ENCODE peak calls at places on chromosomes 5 and 9, in six cellular contexts. H, M, N, L, Z and Y are unnamed samples.

GRCh38 chr5:174187001-174187400 is 141.5 kb downstream of the NSG2 start:
- DNase-seq in M (no peak), N (no peak), L (no peak), Z (no peak), H (no peak), Y (no peak)

GRCh38 chr5:16757989-16758501 is 141.2 kb upstream of the RETREG1 start:
- DNase-seq in L (no peak), N (no peak), H (no peak), Z (no peak), M (no peak), Y (no peak)

GRCh38 chr9:105333076-105333475 is 88.6 kb downstream of the SLC44A1 start:
- DNase-seq in H (no peak), L (no peak), N (no peak), Z (no peak), M (peak; percentile 83), Y (no peak)

GRCh38 chr5:57231607-57232006 is 57.7 kb downstream of the GPBP1 start:
- DNase-seq in N (no peak), M (peak; percentile 60), Z (no peak), L (no peak), H (peak; percentile 37), Y (no peak)

GRCh38 chr5:33114361-33114760 is 326.4 kb upstream of the TARS1 start:
- DNase-seq in L (no peak), H (no peak), Z (no peak), N (no peak), M (peak; percentile 63), Y (no peak)

GRCh38 chr9:3868012-3868411 is 342.2 kb upstream of the RFX3 start:
- DNase-seq in M (no peak), N (no peak), Z (no peak), L (no peak), H (no peak), Y (no peak)

GRCh38 chr5:107400328-107400727 is 270.4 kb downstream of the EFNA5 start:
- DNase-seq in N (no peak), L (no peak), H (no peak), M (no peak), Z (no peak), Y (no peak)

GRCh38 chr9:34179528-34180138 is 790 bp downstream of the UBAP1 start:
- DNase-seq in M (peak; percentile 85), N (no peak), H (peak; percentile 24), L (no peak), Z (peak; percentile 8), Y (no peak)

GRCh38 chr5:135033026-135033861 is 784 bp downstream of the PITX1 start:
- DNase-seq in N (no peak), H (peak; percentile 30), Z (peak; percentile 24), L (peak; percentile 36), M (peak; percentile 30), Y (no peak)

GRCh38 chr9:89992326-89993208 is 387.8 kb downstream of the GADD45G start:
- DNase-seq in H (no peak), L (peak; percentile 44), N (no peak), M (no peak), Z (no peak), Y (no peak)

GRCh38 chr5:174082286-174082685 is 36.8 kb downstream of the NSG2 start:
- DNase-seq in M (no peak), N (no peak), H (no peak), Z (peak; percentile 49), L (no peak), Y (no peak)

GRCh38 chr5:337565-338130 is 16.1 kb downstream of the AHRR start:
- DNase-seq in H (peak; percentile 24), N (no peak), M (peak; percentile 46), L (no peak), Z (peak; percentile 50), Y (no peak)

GRCh38 chr5:113214026-113214425 is 220.8 kb downstream of the TSSK1B start:
- DNase-seq in M (no peak), L (no peak), N (no peak), Z (no peak), H (no peak), Y (peak; percentile 44)

GRCh38 chr5:107169871-107170270 is 500.9 kb downstream of the EFNA5 start:
- DNase-seq in Z (no peak), L (no peak), M (no peak), H (no peak), N (no peak), Y (no peak)

GRCh38 chr5:147558131-147558730 is 48.4 kb upstream of the DPYSL3 start:
- DNase-seq in M (no peak), Z (no peak), L (no peak), N (no peak), H (no peak), Y (no peak)

GRCh38 chr9:125986966-125987365 is 239.8 kb downstream of the PBX3 start:
- DNase-seq in N (no peak), L (no peak), H (no peak), M (no peak), Z (no peak), Y (no peak)

GRCh38 chr9:99819123-99819483 is 2.6 kb upstream of the NR4A3 start:
- DNase-seq in N (no peak), H (peak; percentile 78), L (no peak), Z (no peak), M (no peak), Y (no peak)

GRCh38 chr9:128419061-128419925 is 1.4 kb upstream of the CERCAM start:
- DNase-seq in Z (peak; percentile 21), M (peak; percentile 52), N (no peak), L (no peak), H (no peak), Y (no peak)

GRCh38 chr9:125919565-125919964 is 172.4 kb downstream of the PBX3 start:
- DNase-seq in H (no peak), N (no peak), L (no peak), Z (no peak), M (no peak), Y (no peak)

GRCh38 chr9:123196124-123196523 is 72.3 kb downstream of the STRBP start:
- DNase-seq in L (no peak), H (no peak), Z (no peak), M (no peak), N (no peak), Y (no peak)

GRCh38 chr5:154714271-154714986 is 40.7 kb upstream of the LARP1 start:
- DNase-seq in Z (peak; percentile 17), M (peak; percentile 64), H (peak; percentile 64), L (no peak), N (no peak), Y (no peak)

GRCh38 chr9:121725008-121725795 is 73.8 kb downstream of the DAB2IP start:
- DNase-seq in M (peak; percentile 99), Z (no peak), N (peak; percentile 82), H (peak; percentile 97), L (peak; percentile 70), Y (peak; percentile 84)

GRCh38 chr5:91162534-91163381 is 220.4 kb downstream of the ARRDC3 start:
- DNase-seq in Z (peak; percentile 94), H (peak; percentile 98), L (peak; percentile 44), M (peak; percentile 98), N (peak; percentile 63), Y (no peak)

GRCh38 chr5:122772446-122772845 is 2.4 kb upstream of the SNX2 start:
- DNase-seq in L (no peak), Z (peak; percentile 46), H (no peak), N (no peak), M (peak; percentile 86), Y (no peak)

GRCh38 chr5:157197088-157197487 is 16.4 kb downstream of the ITK start:
- DNase-seq in N (no peak), L (no peak), Z (no peak), M (no peak), H (no peak), Y (no peak)

DNA sequence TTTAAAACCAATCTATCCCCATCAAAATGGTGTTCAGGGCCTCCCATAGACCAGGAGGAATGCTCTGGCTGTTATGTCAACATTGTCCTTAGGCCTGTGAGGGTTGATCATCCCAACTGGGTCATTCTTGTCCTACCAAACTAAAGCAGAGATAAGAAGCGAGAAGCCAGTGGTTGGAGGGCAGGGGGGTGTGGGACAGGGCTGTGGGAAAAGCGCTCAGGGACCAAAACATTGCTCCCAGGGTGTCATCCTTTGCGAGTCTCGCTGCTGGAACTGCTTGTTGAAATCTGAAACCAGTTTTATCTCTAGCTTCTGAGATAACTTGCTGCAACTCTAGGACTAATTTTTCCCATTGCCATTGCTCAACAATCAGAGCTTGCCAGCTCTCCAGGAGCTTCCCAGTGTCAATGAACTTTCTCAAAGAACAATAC is 48.1 kb downstream of the SPATA31C2 start:
- DNase-seq in H (no peak), M (peak; percentile 12), N (no peak), Z (no peak), L (peak; percentile 31), Y (no peak)
- TF ChIP-seq CTCF in H (no peak), M (no peak), N (no peak), Z (no peak), L (no peak), Y (no peak)

DNA sequence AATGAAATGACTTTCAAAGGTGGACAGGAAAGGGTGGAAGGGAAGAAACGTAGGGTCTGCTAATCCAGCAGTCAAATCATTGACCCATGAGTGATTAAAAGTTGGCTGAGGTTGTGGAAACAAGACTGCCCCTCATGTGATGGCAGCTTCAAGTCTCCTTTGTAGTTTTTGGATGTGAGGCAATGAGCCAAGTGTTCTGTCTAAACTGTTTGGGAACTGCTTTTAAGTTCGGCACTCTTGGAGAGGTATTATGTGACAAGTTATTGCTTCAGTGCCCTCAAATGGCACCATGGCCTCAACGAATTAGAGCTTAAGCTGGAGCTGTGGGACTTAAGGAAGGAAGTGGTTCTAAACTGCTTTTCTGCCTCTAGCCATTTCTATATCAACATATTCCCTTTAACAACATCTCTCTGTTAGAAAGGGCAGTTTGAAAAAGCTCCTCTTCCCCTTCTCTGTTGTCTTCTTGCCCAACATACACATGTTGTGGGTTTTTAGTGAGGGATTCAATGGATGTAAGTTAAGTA is 227.7 kb downstream of the RFK start:
- DNase-seq in H (peak; percentile 6), L (no peak), N (no peak), Z (no peak), M (no peak), Y (no peak)
- H3K4me3 ChIP-seq in H (no peak overlapping the region), L (no peak overlapping the region), N (no peak overlapping the region), Z (no peak overlapping the region), M (no peak overlapping the region), Y (no peak overlapping the region)

DNA sequence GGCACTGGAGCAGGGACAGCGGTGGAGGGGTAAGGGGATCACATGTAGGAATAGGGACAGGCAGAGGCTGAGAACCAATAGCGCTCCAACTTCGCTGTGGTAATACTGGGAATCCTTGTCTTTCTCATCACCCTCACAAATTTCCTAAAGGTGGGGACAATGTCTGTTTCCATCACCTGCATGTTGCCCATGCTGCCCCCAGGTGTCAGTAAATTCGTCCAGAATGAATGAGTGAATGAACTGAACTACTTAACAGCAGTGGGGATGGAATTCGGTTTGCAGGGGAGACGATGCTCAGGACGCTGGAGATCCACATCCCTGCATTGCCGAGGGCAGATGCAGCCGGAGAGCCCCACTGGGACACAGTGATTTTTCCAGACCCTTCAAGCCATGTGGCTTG is 129.9 kb downstream of the PDZD2 start:
- DNase-seq in L (no peak), Z (no peak), H (no peak), M (no peak), N (no peak), Y (no peak)
- TF ChIP-seq CTCF in L (no peak), Z (peak; percentile 40), H (no peak), M (no peak), N (no peak), Y (no peak)

DNA sequence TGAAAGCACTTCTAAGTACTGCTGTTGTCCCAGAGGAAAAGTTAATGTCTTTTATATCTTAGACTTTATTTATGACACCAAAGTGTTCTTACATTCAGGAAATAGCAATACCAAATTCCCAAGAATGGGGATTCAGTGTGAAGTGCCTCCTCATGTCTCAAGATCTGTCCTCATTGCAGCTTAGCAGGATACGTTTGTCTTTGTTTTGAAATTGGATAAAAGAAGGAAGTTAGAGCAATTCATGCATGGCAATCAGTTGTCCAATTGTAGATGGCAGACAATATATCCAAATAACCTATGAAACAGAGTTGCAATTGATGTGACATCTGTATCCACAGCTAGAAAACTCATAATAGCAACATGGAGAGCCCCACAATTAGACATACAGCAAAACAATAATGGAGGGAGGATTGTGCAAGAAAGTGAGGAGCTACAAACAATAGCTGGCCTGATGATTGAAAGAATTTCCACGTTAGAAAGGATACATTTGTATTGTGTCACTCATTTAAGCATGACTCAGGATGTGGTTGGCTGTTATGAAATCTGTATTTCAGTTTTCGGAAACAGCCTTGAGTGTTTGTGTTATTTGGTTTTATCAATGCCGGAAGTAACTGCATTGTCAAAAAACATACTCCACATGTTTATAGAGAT is 132.0 kb downstream of the FAM174A start:
- DNase-seq in M (peak; percentile 95), L (no peak), H (peak; percentile 54), N (no peak), Z (peak; percentile 86), Y (no peak)
- H3K4me3 ChIP-seq in M (no peak overlapping the region), L (no peak overlapping the region), H (no peak overlapping the region), N (no peak overlapping the region), Z (no peak overlapping the region), Y (no peak overlapping the region)